ENCODE peak calls at places on chromosomes 12 and 14, in five cellular contexts. X, S, G, J and Y are unnamed samples. For H3K4me1 and H3K36me3, the result is how much of the 10 kb centered on the place peaks cover.

GRCh38 chr14:26008290-26008689 is 589.5 kb downstream of the NOVA1 start:
- DNase-seq in X (no peak), S (no peak), G (peak), J (no peak), Y (no peak)

GRCh38 chr12:68180792-68181744 is 21.5 kb upstream of the IFNG start:
- DNase-seq in X (no peak), S (no peak), G (no peak), J (no peak), Y (peak)

GRCh38 chr14:77140343-77140936 is 1.2 kb downstream of the ZDHHC22 start:
- DNase-seq in X (no peak), S (no peak), G (no peak), J (no peak), Y (no peak)

GRCh38 chr12:50690923-50691322 is 73.0 kb upstream of the ATF1 start:
- DNase-seq in X (no peak), S (no peak), G (no peak), J (no peak), Y (no peak)

GRCh38 chr12:79001404-79001803 is 136.8 kb downstream of the SYT1 start:
- DNase-seq in X (no peak), S (no peak), G (no peak), J (no peak), Y (no peak)

GRCh38 chr12:30796508-30796780 is 41.7 kb upstream of the CAPRIN2 start:
- DNase-seq in X (no peak), S (no peak), G (peak), J (no peak), Y (peak)

GRCh38 chr14:71487941-71488340 is 444.3 kb upstream of the RGS6 start:
- DNase-seq in X (no peak), S (no peak), G (no peak), J (no peak), Y (no peak)

GRCh38 chr14:85572845-85573244 is 42.9 kb downstream of the FLRT2 start:
- DNase-seq in X (no peak), S (no peak), G (peak), J (no peak), Y (no peak)

GRCh38 chr12:53726342-53726741 is 910 bp downstream of the CALCOCO1 start:
- DNase-seq in X (no peak), S (no peak), G (no peak), J (no peak), Y (no peak)

GRCh38 chr12:113040722-113041168 is 15.8 kb upstream of the DTX1 start:
- DNase-seq in X (peak), S (peak), G (peak), J (no peak), Y (peak)

GRCh38 chr14:102279282-102279681 is 25.7 kb downstream of the MOK start:
- DNase-seq in X (no peak), S (no peak), G (no peak), J (no peak), Y (no peak)

GRCh38 chr14:105974902-105975301 is 448.5 kb downstream of the TMEM121 start:
- DNase-seq in X (no peak), S (no peak), G (no peak), J (no peak), Y (no peak)

GRCh38 chr14:95526483-95527391 is 8.1 kb upstream of the GLRX5 start:
- DNase-seq in X (no peak), S (no peak), G (peak), J (no peak), Y (no peak)

GRCh38 chr14:21302013-21302857 is 22.4 kb downstream of the RPGRIP1 start:
- DNase-seq in X (no peak), S (no peak), G (no peak), J (no peak), Y (no peak)

GRCh38 chr12:6183689-6184441 is 16.3 kb upstream of the CD9 start:
- DNase-seq in X (no peak), S (peak), G (peak), J (no peak), Y (no peak)

GRCh38 chr14:77574446-77575125 is 41.9 kb downstream of the SPTLC2 start:
- DNase-seq in X (no peak), S (no peak), G (peak), J (no peak), Y (no peak)

GRCh38 chr12:109446-109845 is 42.9 kb downstream of the IQSEC3 start:
- DNase-seq in X (no peak), S (no peak), G (no peak), J (no peak), Y (no peak)

GRCh38 chr14:52312872-52313492 is 1.1 kb upstream of the PTGER2 start:
- DNase-seq in X (no peak), S (no peak), G (peak), J (no peak), Y (no peak)

GRCh38 chr12:14264316-14264715 is 101.2 kb upstream of the ATF7IP start:
- DNase-seq in X (no peak), S (no peak), G (no peak), J (no peak), Y (no peak)

GRCh38 chr12:21026302-21026701 is 104.7 kb upstream of the SLCO1B1 start:
- DNase-seq in X (no peak), S (no peak), G (no peak), J (no peak), Y (no peak)

GRCh38 chr14:51533877-51534553 is 117.7 kb upstream of the FRMD6 start:
- DNase-seq in X (no peak), S (no peak), G (no peak), J (no peak), Y (no peak)

DNA sequence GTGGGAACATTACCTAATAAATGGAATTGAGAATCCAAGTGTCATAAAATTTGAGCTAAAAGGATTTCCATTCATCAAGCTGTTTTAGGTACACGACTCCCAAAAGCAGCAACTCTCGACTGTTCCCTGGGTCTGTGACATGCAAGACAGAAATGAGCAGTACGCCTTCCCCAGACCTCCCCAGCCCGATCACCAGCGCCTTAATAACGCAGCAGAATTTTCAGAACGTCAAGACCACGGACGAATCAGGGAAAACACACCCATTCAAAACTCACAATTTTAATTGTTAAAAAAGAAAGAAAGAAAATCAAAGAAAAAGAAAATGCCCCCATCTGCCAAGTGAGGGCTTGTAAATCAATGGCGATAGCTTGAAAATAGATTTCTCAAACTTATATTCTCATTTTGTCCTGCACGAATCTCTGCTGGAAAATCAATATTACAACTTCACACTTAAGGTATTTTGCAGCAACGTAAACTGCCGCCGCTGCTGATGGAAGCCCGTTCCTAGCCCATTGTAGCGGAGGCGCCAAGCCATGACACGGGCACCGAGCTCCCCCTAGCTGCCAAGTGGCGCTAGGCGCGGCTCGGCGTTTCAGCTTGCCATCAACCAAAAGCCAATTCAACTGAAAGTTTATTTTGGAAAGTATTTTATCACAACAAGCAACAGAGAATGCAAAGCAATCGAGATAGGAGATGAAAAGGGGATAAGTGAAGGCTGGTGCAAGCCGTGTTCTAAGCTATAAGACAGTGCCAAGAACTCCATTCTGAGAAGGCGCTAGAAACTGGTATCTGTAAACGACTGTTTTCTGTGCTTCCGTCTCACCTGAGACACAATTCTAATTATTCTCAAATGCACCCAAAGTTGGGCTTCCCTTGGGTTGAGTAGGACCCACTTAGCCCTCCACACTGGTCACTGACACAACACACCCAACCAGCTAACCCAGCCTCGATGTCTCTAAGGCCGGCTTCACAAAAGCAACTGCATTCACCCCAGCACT is 5.5 kb downstream of the BCL11B start:
- DNase-seq in X (peak), S (peak), G (peak), J (no peak), Y (peak)
- TF ChIP-seq CTCF in X (peak), S (peak), G (peak), J (peak), Y (peak)

GRCh38 chr12:44510510-44510909 is 365.6 kb downstream of the NELL2 start:
- DNase-seq in X (no peak), S (no peak), G (no peak), J (no peak), Y (no peak)

GRCh38 chr12:44507471-44507870 is 368.6 kb downstream of the NELL2 start:
- DNase-seq in X (no peak), S (no peak), G (no peak), J (no peak), Y (no peak)

GRCh38 chr12:44509471-44509870 is 366.6 kb downstream of the NELL2 start:
- DNase-seq in X (no peak), S (no peak), G (no peak), J (no peak), Y (no peak)

DNA sequence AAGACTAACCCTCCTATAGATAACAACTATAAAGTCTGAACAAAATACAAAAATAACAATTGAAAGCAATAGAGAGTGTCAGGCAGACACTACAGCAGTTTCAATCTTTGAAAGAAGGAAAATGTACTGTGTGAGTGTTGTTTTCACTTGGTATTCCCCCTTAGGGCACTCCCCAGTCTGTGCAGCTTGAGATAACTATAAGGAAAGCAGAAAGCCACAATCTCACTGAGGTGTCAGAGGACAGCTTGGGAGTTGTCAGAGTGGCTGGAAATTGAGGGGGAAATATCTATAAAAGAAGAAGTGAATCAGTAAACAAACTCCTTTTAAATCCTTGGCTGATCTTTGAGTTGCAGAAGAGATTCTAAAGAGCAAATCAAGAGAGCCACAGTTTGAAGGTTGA is 364.8 kb downstream of the NELL2 start:
- DNase-seq in X (no peak), S (no peak), G (no peak), J (no peak), Y (no peak)
- H3K4me1 ChIP-seq in X (under half), S (under half), G (under half), J (under half), Y (under half)

GRCh38 chr12:121908702-121909101 is 9.7 kb upstream of the CFAP251 start:
- DNase-seq in X (no peak), S (no peak), G (no peak), J (no peak), Y (no peak)
- H3K36me3 ChIP-seq in X (half or more), S (under half), G (under half), J (under half), Y (under half)

DNA sequence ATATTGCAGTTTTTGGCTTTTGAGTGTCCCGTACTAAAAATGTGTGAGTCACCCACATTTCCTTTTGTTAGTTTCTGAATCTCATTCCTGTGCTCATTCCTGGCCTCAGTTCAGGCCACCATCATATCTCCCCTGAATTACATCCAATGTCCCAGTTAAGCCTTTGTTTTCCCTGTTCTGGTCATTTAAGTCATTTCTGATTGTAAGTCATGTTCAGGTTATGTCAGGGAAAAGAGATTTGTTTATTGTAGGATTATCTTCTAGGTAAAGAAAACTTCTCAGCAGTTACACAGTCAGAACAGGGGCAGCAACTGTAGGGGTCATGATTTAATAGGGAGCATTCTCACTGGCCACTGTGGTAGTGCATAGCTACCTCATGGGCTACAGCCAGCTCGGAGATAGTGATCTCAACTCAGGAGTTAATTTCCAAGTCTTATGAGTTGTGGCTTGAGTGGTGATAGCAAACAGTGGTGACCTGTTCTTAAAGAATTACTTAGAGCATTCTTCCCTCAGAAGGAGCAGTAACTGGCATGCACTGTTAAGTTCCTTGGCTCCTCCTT is 6.7 kb downstream of the DDX47 start:
- DNase-seq in X (no peak), S (no peak), G (peak), J (no peak), Y (no peak)
- TF ChIP-seq CTCF in X (no peak), S (no peak), G (no peak), J (no peak), Y (no peak)

DNA sequence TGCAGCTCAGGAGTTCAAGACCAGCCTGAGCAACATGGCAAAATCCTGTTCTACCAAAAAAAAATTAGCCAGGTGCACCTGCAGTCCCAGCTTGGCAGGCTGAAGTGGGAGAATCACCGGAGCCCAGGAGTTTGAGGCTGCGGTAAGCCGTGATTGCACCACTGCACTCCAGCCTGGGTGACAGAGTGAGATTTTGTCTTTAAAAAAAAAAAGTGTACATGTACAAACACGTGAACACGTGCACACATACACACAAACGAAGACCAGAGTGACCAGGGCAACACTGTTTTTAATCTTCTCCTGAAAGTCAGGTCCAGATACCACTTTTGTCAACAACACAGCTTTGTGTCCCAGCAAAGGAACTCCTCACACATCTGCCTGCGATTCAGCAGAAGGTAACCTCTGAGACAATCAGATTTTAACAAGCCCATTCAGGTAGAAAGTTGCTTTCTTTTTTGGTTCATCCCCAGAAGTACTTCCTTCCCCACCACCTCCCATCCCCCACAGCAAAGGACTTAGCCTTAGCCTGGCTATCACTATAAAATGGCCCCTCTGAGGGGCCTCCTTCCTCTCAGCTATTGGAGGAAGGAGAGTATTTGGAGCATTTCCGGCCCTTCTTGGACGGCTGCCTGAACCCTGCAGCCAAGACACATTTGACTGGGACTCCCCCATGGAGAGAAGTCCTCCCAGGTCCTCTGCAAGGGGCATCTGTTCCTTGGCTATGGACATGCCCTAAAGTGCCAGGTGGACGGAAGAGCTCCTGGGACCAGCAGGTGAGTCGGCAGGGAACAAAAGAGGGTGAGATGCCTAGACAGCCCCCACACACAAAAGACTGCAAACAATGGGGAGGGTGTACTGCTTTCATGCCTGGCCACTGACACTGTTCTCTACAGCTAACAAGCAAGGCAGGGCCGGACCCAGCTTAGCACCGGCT is 9.8 kb downstream of the CTDSP2 start:
- DNase-seq in X (peak), S (no peak), G (peak), J (no peak), Y (peak)
- H3K4me1 ChIP-seq in X (half or more), S (half or more), G (half or more), J (half or more), Y (half or more)

DNA sequence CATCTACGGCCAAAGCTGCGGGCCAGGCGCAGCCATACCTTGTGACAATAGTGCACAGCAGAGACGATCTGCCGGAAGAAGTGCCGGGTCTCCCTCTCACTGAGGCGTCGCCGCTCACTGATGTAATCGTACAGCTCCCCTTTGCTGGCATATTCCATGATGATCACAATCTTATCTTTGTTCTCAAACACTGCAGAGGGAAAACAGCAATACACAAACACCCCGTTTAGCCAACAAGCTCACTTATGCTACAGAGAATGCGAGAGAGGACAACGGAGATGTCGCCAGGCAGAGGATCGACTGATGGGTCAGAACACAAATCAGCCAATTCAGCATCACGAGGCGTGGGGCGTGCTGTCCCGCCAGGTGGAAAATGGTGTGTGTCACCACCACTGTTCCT is 52.1 kb downstream of the NUAK1 start:
- DNase-seq in X (no peak), S (no peak), G (no peak), J (no peak), Y (no peak)
- H3K36me3 ChIP-seq in X (under half), S (under half), G (under half), J (under half), Y (under half)

GRCh38 chr14:20198991-20199390 is 8.3 kb downstream of the OR11G2 start:
- DNase-seq in X (no peak), S (no peak), G (no peak), J (no peak), Y (no peak)
- TF ChIP-seq CTCF in X (no peak), S (no peak), G (no peak), J (no peak), Y (no peak)